ENCODE peak calls at places on chromosome 2, in four cellular contexts. V, C, Q and L are unnamed samples.

GRCh38 chr2:218465987-218466633 is 47.2 kb downstream of the VIL1 start:
- DNase-seq in V (no peak), C (peak), Q (peak), L (no peak)

GRCh38 chr2:70767699-70768584 is at the start of gene ADD2:
- DNase-seq in Q (peak), C (peak), V (peak), L (peak)

GRCh38 chr2:73075477-73076373 is 4.2 kb upstream of the SFXN5 start:
- DNase-seq in C (no peak), V (no peak), Q (no peak), L (no peak)

GRCh38 chr2:236170678-236171212 is 2.6 kb upstream of the GBX2 start:
- DNase-seq in V (no peak), Q (no peak), C (no peak), L (no peak)

GRCh38 chr2:222604749-222605515 is 51.0 kb downstream of the FARSB start:
- DNase-seq in V (no peak), Q (no peak), C (no peak), L (no peak)

GRCh38 chr2:119482481-119483394 is 41.5 kb downstream of the SCTR start:
- DNase-seq in C (no peak), V (no peak), Q (no peak), L (no peak)

GRCh38 chr2:240893363-240893828 is 2.6 kb downstream of the MAB21L4 start:
- DNase-seq in C (no peak), Q (no peak), V (peak), L (no peak)

GRCh38 chr2:232365621-232366321 is 12.8 kb upstream of the ALPP start:
- DNase-seq in V (no peak), Q (peak), C (peak), L (no peak)

GRCh38 chr2:70024284-70024683 is 62.9 kb upstream of the ASPRV1 start:
- DNase-seq in V (no peak), Q (no peak), C (no peak), L (peak)

GRCh38 chr2:69164379-69164778 is 151.4 kb downstream of the ANTXR1 start:
- DNase-seq in V (no peak), Q (peak), C (no peak), L (no peak)